ENCODE peak calls at places on chromosomes 7 and 10, in five cellular contexts. C is SK-N-SH, F is GM12878, G is suprapubic skin, W is stomach. P is an unnamed sample.

GRCh38 chr7:129951076-129952011 is 1.4 kb downstream of the UBE2H start:
- DNase-seq in C (peak), F (no peak), G (peak), W (no peak), P (peak)

GRCh38 chr7:27723086-27723485 is 16.9 kb upstream of the TAX1BP1 start:
- DNase-seq in C (peak), F (no peak), G (no peak), W (peak), P (no peak)

GRCh38 chr7:30468791-30469190 is 9.8 kb downstream of the NOD1 start:
- DNase-seq in C (no peak), F (no peak), G (no peak), W (no peak), P (no peak)

GRCh38 chr7:159269745-159270144 is 125.1 kb upstream of the VIPR2 start:
- DNase-seq in C (no peak), F (no peak), G (no peak), W (no peak), P (no peak)

GRCh38 chr10:70621497-70622078 is 19.0 kb upstream of the PRF1 start:
- DNase-seq in C (no peak), F (no peak), G (no peak), W (no peak), P (no peak)

GRCh38 chr7:51101111-51101757 is 215.4 kb downstream of the COBL start:
- DNase-seq in C (no peak), F (no peak), G (no peak), W (no peak), P (no peak)

GRCh38 chr7:24907311-24907886 is 72.6 kb downstream of the OSBPL3 start:
- DNase-seq in C (no peak), F (peak), G (no peak), W (no peak), P (no peak)

GRCh38 chr7:77479536-77480088 is 57.5 kb upstream of the PTPN12 start:
- DNase-seq in C (no peak), F (no peak), G (no peak), W (no peak), P (no peak)

GRCh38 chr10:5887641-5888040 is 2.1 kb downstream of the ANKRD16 start:
- DNase-seq in C (no peak), F (no peak), G (no peak), W (no peak), P (no peak)

GRCh38 chr7:43873300-43873699 is 4.0 kb upstream of the MRPS24 start:
- DNase-seq in C (no peak), F (no peak), G (peak), W (no peak), P (peak)

GRCh38 chr7:156466955-156467625 is 173.5 kb upstream of the RNF32 start:
- DNase-seq in C (peak), F (no peak), G (no peak), W (no peak), P (no peak)

GRCh38 chr10:48309711-48310226 is 3.3 kb downstream of the MAPK8 start:
- DNase-seq in C (peak), F (no peak), G (no peak), W (no peak), P (no peak)

GRCh38 chr7:32043688-32044087 is 26.5 kb downstream of the PDE1C start:
- DNase-seq in C (no peak), F (no peak), G (no peak), W (no peak), P (no peak)

GRCh38 chr10:70596110-70596798 is 6.3 kb downstream of the PRF1 start:
- DNase-seq in C (no peak), F (no peak), G (no peak), W (no peak), P (no peak)

GRCh38 chr10:29141761-29142160 is 147.1 kb upstream of the LYZL1 start:
- DNase-seq in C (peak), F (no peak), G (no peak), W (peak), P (no peak)

GRCh38 chr7:34091330-34091917 is 186.1 kb downstream of the BMPER start:
- DNase-seq in C (peak), F (no peak), G (no peak), W (peak), P (peak)

GRCh38 chr7:130649004-130649790 is 19.4 kb downstream of the COPG2 start:
- DNase-seq in C (no peak), F (peak), G (no peak), W (no peak), P (no peak)

GRCh38 chr7:95632609-95633008 is 36.3 kb upstream of the PDK4 start:
- DNase-seq in C (no peak), F (no peak), G (no peak), W (no peak), P (no peak)

GRCh38 chr10:79402625-79402946 is 42.8 kb downstream of the ZCCHC24 start:
- DNase-seq in C (no peak), F (no peak), G (no peak), W (no peak), P (no peak)

GRCh38 chr10:79400567-79401004 is 44.8 kb downstream of the ZCCHC24 start:
- DNase-seq in C (peak), F (no peak), G (no peak), W (peak), P (peak)

GRCh38 chr10:79402951-79403350 is 42.5 kb downstream of the ZCCHC24 start:
- DNase-seq in C (no peak), F (no peak), G (no peak), W (peak), P (no peak)

GRCh38 chr10:79399242-79399831 is 46.1 kb downstream of the ZCCHC24 start:
- DNase-seq in C (peak), F (no peak), G (peak), W (peak), P (peak)

GRCh38 chr10:79401015-79401921 is 44.2 kb downstream of the ZCCHC24 start:
- DNase-seq in C (peak), F (no peak), G (peak), W (no peak), P (no peak)
- TF ChIP-seq EP300 in C (peak), F (no peak), G (no peak), W (peak), P (no peak)

GRCh38 chr7:158239290-158239981 is 348.2 kb downstream of the PTPRN2 start:
- DNase-seq in C (peak), F (no peak), G (no peak), W (peak), P (peak)

GRCh38 chr7:158238616-158239289 is 348.9 kb downstream of the PTPRN2 start:
- DNase-seq in C (no peak), F (no peak), G (no peak), W (peak), P (no peak)

GRCh38 chr7:158235862-158236261 is 351.8 kb downstream of the PTPRN2 start:
- DNase-seq in C (no peak), F (no peak), G (no peak), W (no peak), P (no peak)

GRCh38 chr7:158236400-158236799 is 351.2 kb downstream of the PTPRN2 start:
- DNase-seq in C (no peak), F (no peak), G (no peak), W (peak), P (no peak)

GRCh38 chr7:158237672-158238335 is 349.8 kb downstream of the PTPRN2 start:
- DNase-seq in C (no peak), F (no peak), G (no peak), W (peak), P (no peak)
- TF ChIP-seq POLR2AphosphoS5 in C (no peak), F (no peak), G (no peak), W (no peak), P (no peak)

DNA sequence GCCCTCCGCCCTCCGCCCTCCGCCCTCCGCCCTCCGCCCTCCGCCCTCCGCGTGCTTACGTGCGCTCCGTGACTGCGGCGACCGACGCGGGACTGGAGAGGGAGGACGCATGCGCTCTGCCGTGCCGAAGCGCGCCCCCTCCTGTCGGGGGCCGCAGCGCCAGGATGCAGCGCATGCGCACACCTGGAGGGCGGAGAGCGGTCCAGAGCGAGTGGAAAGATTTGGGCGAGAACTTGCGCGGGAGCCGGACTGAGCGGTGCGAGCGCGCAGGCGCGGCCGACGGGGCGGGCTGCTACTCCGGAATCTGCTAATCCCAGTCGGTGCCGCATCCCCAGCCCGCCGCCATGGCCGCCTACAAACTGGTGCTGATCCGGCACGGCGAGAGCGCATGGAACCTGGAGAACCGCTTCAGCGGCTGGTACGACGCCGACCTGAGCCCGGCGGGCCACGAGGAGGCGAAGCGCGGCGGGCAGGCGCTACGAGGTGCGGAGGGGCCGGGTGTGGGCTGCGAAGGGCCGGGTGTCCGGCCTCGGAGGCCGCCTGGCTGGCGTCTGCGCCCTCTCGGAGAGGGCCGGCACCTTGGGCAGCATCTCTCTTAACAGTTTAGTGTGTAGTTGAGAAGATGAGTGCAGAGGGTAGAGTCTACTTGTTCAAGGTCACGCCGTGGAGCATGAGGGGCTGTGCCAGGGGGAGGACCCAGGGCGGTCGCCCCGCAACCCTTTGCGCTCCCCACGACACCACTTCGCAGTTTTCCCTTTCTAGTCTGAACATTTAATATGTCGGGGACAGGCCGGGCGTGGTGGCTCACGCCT is at the start of gene PGAM1:
- DNase-seq in C (peak), F (peak), G (peak), W (peak), P (peak)
- TF ChIP-seq EP300 in C (no peak), F (no peak), G (no peak), W (no peak), P (no peak)

GRCh38 chr10:43350139-43350538 is 21.3 kb upstream of the FXYD4 start:
- DNase-seq in C (peak), F (no peak), G (no peak), W (peak), P (peak)

GRCh38 chr10:43350686-43351085 is 20.8 kb upstream of the FXYD4 start:
- DNase-seq in C (peak), F (no peak), G (no peak), W (no peak), P (no peak)

GRCh38 chr10:43347997-43348396 is 23.4 kb upstream of the FXYD4 start:
- DNase-seq in C (no peak), F (no peak), G (no peak), W (no peak), P (no peak)

GRCh38 chr10:43351301-43351700 is 20.1 kb upstream of the FXYD4 start:
- DNase-seq in C (peak), F (no peak), G (no peak), W (no peak), P (no peak)

GRCh38 chr10:43348511-43349312 is 22.7 kb upstream of the FXYD4 start:
- DNase-seq in C (peak), F (peak), G (peak), W (peak), P (peak)
- TF ChIP-seq POLR2AphosphoS5 in C (no peak), F (no peak), G (no peak), W (peak), P (no peak)

GRCh38 chr10:44993922-44994751 is 6.6 kb upstream of the ZNF22 start:
- DNase-seq in C (no peak), F (no peak), G (no peak), W (no peak), P (no peak)
- TF ChIP-seq EP300 in C (no peak), F (no peak), G (no peak), W (no peak), P (no peak)

DNA sequence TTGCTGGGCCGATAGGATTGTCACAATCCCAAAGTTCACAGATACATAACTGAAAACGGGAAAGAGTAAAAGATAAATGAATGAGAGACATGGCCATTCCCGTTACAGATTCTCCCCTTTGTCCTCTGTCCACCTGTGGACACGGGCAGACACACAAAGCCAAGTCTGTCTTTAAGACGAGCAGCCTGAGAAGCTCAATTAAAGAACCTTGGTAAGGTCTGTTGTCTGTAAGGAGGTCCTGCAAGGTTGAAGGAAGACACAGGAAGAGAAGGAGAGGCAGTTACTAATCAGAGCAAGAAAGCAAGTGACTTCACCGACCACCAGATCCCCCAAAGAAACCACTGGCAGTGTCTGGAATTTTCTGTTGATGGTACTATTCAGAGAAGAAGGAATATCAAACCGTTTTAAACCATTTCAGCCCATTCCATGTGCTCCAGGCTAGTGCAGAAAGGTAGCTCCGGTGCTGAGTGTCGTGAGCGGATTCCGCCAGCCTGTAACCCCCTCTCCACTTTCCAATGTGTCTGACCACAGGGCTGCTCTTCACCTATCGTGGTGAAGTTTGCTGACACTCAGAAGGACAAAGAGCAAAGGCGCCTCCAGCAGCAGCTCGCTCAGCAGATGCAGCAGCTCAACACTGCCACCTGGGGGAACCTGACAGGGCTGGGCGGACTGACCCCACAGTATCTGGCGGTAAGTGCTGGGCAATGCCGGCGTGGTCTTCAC is 252.6 kb downstream of the CELF2 start:
- DNase-seq in C (peak), F (peak), G (no peak), W (peak), P (peak)
- TF ChIP-seq POLR2AphosphoS5 in C (no peak), F (peak), G (no peak), W (no peak), P (no peak)

GRCh38 chr10:9334270-9334669 is 1279.8 kb downstream of the GATA3 start:
- DNase-seq in C (no peak), F (no peak), G (no peak), W (no peak), P (no peak)

DNA sequence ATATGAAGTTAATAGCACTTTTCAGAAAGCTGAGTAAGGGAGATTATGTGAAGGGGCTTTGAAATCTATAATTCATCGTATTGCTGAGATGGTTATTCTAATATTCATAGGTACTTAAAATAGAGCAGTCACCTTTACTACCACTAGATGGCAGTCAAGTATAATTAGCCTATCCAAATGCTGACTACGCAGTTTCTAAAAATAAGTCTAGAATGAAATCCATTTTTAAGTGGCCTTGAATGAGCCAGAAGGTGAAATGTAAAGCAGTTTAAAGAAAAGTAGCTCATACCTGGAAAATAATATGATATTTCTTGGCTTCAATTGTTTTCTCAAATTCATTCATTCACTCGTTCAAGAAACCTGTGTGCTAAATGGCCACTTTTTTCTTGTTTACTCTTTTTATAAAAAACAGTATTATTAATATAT is 1277.1 kb downstream of the GATA3 start:
- DNase-seq in C (peak), F (no peak), G (no peak), W (no peak), P (no peak)
- TF ChIP-seq EP300 in C (no peak), F (no peak), G (no peak), W (no peak), P (no peak)

DNA sequence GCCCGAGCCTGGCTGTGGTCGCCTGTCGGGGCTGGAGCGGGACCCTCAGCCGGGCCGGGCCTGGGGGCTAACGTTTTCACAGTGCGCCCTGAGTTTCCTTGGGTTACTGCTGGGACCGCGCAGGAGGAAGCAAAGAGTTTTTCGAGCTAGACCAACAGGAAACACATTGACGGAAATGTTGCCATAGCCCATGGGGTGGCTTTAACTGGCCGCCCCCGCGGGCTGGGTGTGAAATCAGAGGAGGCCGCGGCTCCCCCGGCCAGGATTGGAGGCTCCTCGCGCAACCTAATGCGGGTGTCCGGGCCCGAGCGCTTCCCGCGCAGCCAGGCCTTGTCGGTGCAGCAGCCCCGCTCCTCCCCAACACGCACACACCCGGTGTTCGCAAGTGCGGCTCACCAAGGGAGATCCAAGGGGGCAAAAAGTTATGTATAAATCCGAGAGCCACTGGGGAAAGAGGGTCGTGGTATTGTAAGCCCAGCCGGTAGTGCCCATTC is 1.9 kb downstream of the HHEX start:
- DNase-seq in C (no peak), F (no peak), G (peak), W (peak), P (peak)
- TF ChIP-seq POLR2AphosphoS5 in C (no peak), F (no peak), G (no peak), W (peak), P (peak)

DNA sequence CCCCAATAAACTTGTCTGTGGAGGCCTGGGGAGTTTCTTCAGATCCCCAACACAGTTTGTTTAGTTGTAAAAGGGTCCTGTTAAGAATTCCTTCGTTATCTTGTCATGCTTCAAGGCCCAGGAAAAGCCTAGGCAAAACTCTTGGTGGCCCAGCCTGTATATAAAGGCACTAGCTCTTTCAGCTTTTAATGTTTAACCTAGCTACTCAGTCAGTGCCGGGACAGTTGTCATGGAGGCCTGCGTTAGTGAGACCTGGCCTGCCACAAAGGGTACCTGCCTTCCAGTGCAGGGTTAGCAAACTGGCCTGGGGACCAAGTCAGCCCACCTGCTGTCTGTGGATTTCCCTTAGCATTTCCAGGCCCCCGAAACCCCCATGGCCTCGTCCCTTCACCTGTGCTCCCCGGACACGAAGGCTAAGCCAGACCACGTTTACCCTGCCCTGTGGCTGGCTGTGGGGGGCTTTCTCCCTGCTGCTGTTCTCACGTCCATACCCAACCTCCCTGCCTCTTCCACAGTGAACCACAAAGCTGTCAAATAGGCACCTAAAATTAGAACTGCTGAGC is 96.9 kb upstream of the PPP2R2D start:
- DNase-seq in C (no peak), F (no peak), G (no peak), W (peak), P (no peak)
- TF ChIP-seq EP300 in C (no peak), F (no peak), G (no peak), W (no peak), P (no peak)

P was measured in transverse colon.